ENCODE peak calls at places on chromosomes 2 and 18, in four cellular contexts. W, C, I and Q are unnamed samples. For H3K27me3, the result is how much of the 10 kb centered on the place peaks cover.

GRCh38 chr2:119148082-119148715 is 10.4 kb downstream of the C1QL2 start:
- DNase-seq in I (no peak), W (no peak), C (no peak), Q (no peak)

GRCh38 chr2:240230424-240230945 is 90.0 kb upstream of the OTOS start:
- DNase-seq in I (no peak), W (peak), C (no peak), Q (no peak)

GRCh38 chr2:96156011-96156820 is 11.0 kb upstream of the DUSP2 start:
- DNase-seq in C (no peak), W (no peak), I (no peak), Q (no peak)

GRCh38 chr2:120287183-120288015 is 34.7 kb downstream of the RALB start:
- DNase-seq in W (no peak), I (no peak), C (no peak), Q (peak)

GRCh38 chr2:51624995-51625394 is 593.1 kb upstream of the NRXN1 start:
- DNase-seq in C (peak), W (no peak), I (no peak), Q (no peak)

GRCh38 chr2:237873382-237873781 is 14.0 kb downstream of the RAMP1 start:
- DNase-seq in I (no peak), W (no peak), C (no peak), Q (no peak)

GRCh38 chr18:65753520-65753919 is 2.7 kb downstream of the CDH7 start:
- DNase-seq in I (no peak), C (no peak), W (no peak), Q (peak)

GRCh38 chr2:23692901-23693605 is 233.9 kb downstream of the ATAD2B start:
- DNase-seq in I (no peak), W (no peak), C (no peak), Q (no peak)

GRCh38 chr2:128306081-128306930 is 12.4 kb downstream of the HS6ST1 start:
- DNase-seq in C (no peak), W (peak), I (peak), Q (no peak)

GRCh38 chr18:7417742-7418141 is 149.4 kb upstream of the PTPRM start:
- DNase-seq in C (no peak), W (no peak), I (no peak), Q (no peak)

GRCh38 chr2:175567435-175568061 is 386.0 kb upstream of the ATP5MC3 start:
- DNase-seq in I (no peak), W (no peak), C (no peak), Q (peak)

GRCh38 chr2:229980440-229981184 is 58.3 kb downstream of the FBXO36 start:
- DNase-seq in C (peak), W (peak), I (peak), Q (peak)

GRCh38 chr18:48732767-48733424 is 194.1 kb downstream of the CTIF start:
- DNase-seq in C (no peak), I (no peak), W (no peak), Q (no peak)

GRCh38 chr18:11316546-11316945 is 167.2 kb upstream of the PIEZO2 start:
- DNase-seq in C (no peak), I (no peak), W (no peak), Q (no peak)

GRCh38 chr2:71891155-71891554 is 256.5 kb downstream of the CYP26B1 start:
- DNase-seq in I (no peak), C (no peak), W (no peak), Q (no peak)

GRCh38 chr2:200625317-200625716 is 39.5 kb downstream of the AOX1 start:
- DNase-seq in C (no peak), I (no peak), W (no peak), Q (no peak)

GRCh38 chr2:200627110-200627770 is 41.4 kb downstream of the AOX1 start:
- DNase-seq in W (no peak), I (no peak), C (no peak), Q (no peak)

GRCh38 chr2:200625958-200626363 is 40.1 kb downstream of the AOX1 start:
- DNase-seq in C (no peak), I (no peak), W (no peak), Q (no peak)

GRCh38 chr2:200622106-200622505 is 36.3 kb downstream of the AOX1 start:
- DNase-seq in I (no peak), C (no peak), W (no peak), Q (no peak)

DNA sequence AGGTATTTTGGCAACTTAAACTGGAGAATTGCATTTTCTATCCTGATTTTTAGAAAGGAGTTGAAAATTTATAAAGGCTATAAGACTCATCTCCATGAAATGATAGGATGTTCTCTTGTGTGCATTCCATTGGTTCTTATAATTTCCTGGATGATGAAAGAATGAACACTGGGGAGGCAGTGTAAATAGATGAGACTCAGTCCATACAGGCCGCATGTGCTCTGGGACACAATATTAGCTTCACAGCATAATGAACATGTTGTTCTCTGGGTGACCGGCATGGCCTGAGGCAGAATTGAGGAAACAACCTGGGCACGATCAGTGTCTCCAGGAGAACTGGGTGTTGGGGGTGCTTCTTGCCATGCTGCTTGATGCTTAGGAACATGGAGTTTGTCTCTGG is 38.8 kb downstream of the AOX1 start:
- DNase-seq in W (no peak), I (no peak), C (no peak), Q (no peak)
- H3K27me3 ChIP-seq in W (under half), I (under half), C (under half), Q (under half)

DNA sequence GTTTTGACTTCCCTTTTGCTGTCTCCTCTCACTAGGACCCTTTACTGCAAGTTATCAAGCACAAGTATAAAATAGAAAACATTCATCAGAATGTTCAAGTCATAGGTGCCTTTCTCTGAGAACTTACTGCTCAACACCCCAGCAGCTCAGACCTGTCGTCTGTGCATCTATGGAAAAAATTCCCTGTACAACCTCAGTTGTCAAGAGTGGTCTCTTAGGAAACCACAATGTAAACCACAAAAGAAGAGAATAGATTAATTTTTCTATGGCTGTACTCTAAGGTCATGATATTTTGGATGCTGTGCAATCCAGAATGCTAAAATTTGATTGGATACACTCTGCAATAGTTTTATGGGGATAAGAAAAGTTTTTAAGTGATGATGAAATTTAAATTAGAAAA is 84.1 kb downstream of the RBMS1 start:
- DNase-seq in C (no peak), I (no peak), W (no peak), Q (no peak)
- H3K27ac ChIP-seq in C (no peak), I (peak), W (no peak), Q (no peak)

DNA sequence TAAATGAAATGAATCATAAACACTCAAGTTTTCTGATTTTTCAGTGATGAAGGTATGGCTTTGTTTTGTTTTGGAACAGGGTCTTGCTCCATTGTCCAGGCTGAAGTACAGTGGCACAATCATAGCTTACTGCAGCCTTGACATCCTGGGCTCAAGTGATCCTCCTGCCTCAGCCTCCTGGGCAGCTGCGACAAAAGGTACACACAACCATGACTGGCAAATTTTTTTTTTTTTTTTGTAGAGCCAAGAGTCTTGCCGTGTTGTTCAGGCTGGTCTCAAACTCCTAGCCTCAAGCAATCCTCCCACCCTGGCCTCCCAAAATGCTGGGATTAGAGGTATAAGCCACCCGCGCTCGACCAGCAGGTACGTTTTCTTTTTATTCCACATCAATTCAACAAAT is 22.5 kb upstream of the LRP2 start:
- DNase-seq in W (no peak), C (no peak), I (no peak), Q (no peak)
- H3K27me3 ChIP-seq in W (under half), C (under half), I (under half), Q (under half)

DNA sequence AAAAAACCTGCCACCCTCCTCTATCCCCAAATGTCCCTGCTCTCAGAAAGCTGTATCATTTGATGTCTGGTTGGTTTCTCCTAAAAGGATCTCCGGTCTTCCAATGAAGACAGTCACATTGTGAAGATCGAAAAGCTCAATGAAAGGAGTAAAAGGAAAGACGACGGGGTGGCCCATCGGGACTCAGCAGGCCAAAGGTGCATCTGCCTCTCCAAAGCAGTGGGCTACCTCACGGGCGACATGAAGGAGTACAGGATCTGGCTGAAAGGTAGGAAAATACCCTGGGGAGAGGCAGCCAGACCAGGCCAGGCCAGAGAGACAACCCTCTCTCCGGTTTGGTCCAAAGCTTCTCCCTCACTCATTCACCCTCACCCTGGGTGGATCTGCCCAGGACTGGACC is 10.3 kb downstream of the SLC14A2 start:
- DNase-seq in W (no peak), C (no peak), I (no peak), Q (no peak)
- H3K27ac ChIP-seq in W (no peak), C (no peak), I (no peak), Q (no peak)

GRCh38 chr2:160139350-160139749 is 60.7 kb downstream of the ITGB6 start:
- DNase-seq in C (no peak), W (no peak), I (no peak), Q (no peak)

GRCh38 chr2:160141944-160142343 is 58.1 kb downstream of the ITGB6 start:
- DNase-seq in C (no peak), I (no peak), W (no peak), Q (no peak)

GRCh38 chr2:160140001-160140400 is 60.1 kb downstream of the ITGB6 start:
- DNase-seq in W (no peak), I (no peak), C (peak), Q (peak)

GRCh38 chr2:160141419-160141818 is 58.7 kb downstream of the ITGB6 start:
- DNase-seq in I (no peak), C (no peak), W (no peak), Q (no peak)

DNA sequence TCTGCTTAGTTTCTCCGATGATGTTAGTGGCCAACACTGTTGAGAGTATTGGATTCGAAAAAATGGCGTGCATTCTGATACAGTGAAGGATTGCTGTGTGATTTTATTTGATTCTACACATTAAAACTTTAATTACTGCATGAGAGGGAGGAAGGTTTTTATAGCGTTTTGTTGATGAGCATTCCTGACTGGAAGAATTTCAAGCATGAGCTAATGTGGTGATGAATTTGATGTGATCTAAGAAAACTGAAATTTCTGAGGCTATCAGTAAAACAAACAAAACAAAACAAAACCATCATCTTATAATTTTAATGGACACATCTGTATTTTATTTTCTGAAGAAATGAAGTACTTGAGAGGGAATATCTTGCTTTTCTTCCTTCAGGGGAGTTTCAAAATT is 59.6 kb downstream of the ITGB6 start:
- DNase-seq in C (no peak), W (no peak), I (no peak), Q (no peak)
- H3K27me3 ChIP-seq in C (under half), W (under half), I (under half), Q (under half)